ENCODE peak calls at places on chromosomes 16 and 17, in nine cellular contexts. One of them, this sample, is unnamed.

GRCh38 chr17:39239640-39240314 is 14.0 kb upstream of the STAC2 start:
- DNase-seq in AML-193: peak; percentile 28
- DNase-seq in cardiac muscle cell: peak; percentile 67
- DNase-seq in A549: peak; percentile 68
- DNase-seq in stimulated activated CD8-positive, alpha-beta memory T cell treated with anti-CD3 and anti-CD28 coated beads, Interleukin-4, amount 100 ng/mL, for 48 hours: peak; percentile 83
- DNase-seq in AG04449: no peak
- DNase-seq in PC-3: peak; percentile 54
- DNase-seq in HEK293T: peak; percentile 61
- DNase-seq in substantia nigra: no peak
- DNase-seq in this sample: peak; percentile 89

GRCh38 chr17:14361470-14361869 is 60.6 kb downstream of the HS3ST3B1 start:
- DNase-seq in substantia nigra: no peak
- DNase-seq in PC-3: no peak
- DNase-seq in HEK293T: no peak
- DNase-seq in AML-193: no peak
- DNase-seq in stimulated activated CD8-positive, alpha-beta memory T cell treated with anti-CD3 and anti-CD28 coated beads, Interleukin-4, amount 100 ng/mL, for 48 hours: no peak
- DNase-seq in AG04449: no peak
- DNase-seq in cardiac muscle cell: no peak
- DNase-seq in A549: no peak
- DNase-seq in this sample: no peak

GRCh38 chr17:81527591-81528383 is at the start of gene FSCN2:
- DNase-seq in substantia nigra: no peak
- DNase-seq in HEK293T: no peak
- DNase-seq in PC-3: peak; percentile 45
- DNase-seq in stimulated activated CD8-positive, alpha-beta memory T cell treated with anti-CD3 and anti-CD28 coated beads, Interleukin-4, amount 100 ng/mL, for 48 hours: no peak
- DNase-seq in cardiac muscle cell: no peak
- DNase-seq in AG04449: no peak
- DNase-seq in AML-193: no peak
- DNase-seq in A549: no peak
- DNase-seq in this sample: no peak

GRCh38 chr16:66984902-66985311 is 3.5 kb upstream of the CES4A start:
- DNase-seq in A549: no peak
- DNase-seq in HEK293T: no peak
- DNase-seq in substantia nigra: no peak
- DNase-seq in PC-3: no peak
- DNase-seq in AG04449: no peak
- DNase-seq in stimulated activated CD8-positive, alpha-beta memory T cell treated with anti-CD3 and anti-CD28 coated beads, Interleukin-4, amount 100 ng/mL, for 48 hours: peak; percentile 81
- DNase-seq in AML-193: no peak
- DNase-seq in cardiac muscle cell: no peak
- DNase-seq in this sample: no peak

GRCh38 chr16:85461814-85462404 is 151.2 kb upstream of the GSE1 start:
- DNase-seq in A549: no peak
- DNase-seq in HEK293T: peak; percentile 60
- DNase-seq in cardiac muscle cell: peak; percentile 95
- DNase-seq in substantia nigra: no peak
- DNase-seq in AG04449: no peak
- DNase-seq in AML-193: no peak
- DNase-seq in PC-3: no peak
- DNase-seq in stimulated activated CD8-positive, alpha-beta memory T cell treated with anti-CD3 and anti-CD28 coated beads, Interleukin-4, amount 100 ng/mL, for 48 hours: no peak
- DNase-seq in this sample: no peak

GRCh38 chr16:84323626-84324025 is 28.9 kb downstream of the WFDC1 start:
- DNase-seq in AG04449: no peak
- DNase-seq in cardiac muscle cell: no peak
- DNase-seq in A549: no peak
- DNase-seq in stimulated activated CD8-positive, alpha-beta memory T cell treated with anti-CD3 and anti-CD28 coated beads, Interleukin-4, amount 100 ng/mL, for 48 hours: no peak
- DNase-seq in AML-193: no peak
- DNase-seq in PC-3: no peak
- DNase-seq in substantia nigra: no peak
- DNase-seq in HEK293T: no peak
- DNase-seq in this sample: no peak

GRCh38 chr17:28865946-28866752 is 11.3 kb downstream of the ERAL1 start:
- DNase-seq in A549: no peak
- DNase-seq in substantia nigra: no peak
- DNase-seq in AML-193: peak; percentile 13
- DNase-seq in HEK293T: no peak
- DNase-seq in cardiac muscle cell: no peak
- DNase-seq in stimulated activated CD8-positive, alpha-beta memory T cell treated with anti-CD3 and anti-CD28 coated beads, Interleukin-4, amount 100 ng/mL, for 48 hours: no peak
- DNase-seq in AG04449: no peak
- DNase-seq in PC-3: no peak
- DNase-seq in this sample: peak; percentile 56

GRCh38 chr17:81824595-81824994 is 8.5 kb downstream of the MCRIP1 start:
- DNase-seq in A549: no peak
- DNase-seq in substantia nigra: no peak
- DNase-seq in AG04449: no peak
- DNase-seq in stimulated activated CD8-positive, alpha-beta memory T cell treated with anti-CD3 and anti-CD28 coated beads, Interleukin-4, amount 100 ng/mL, for 48 hours: no peak
- DNase-seq in cardiac muscle cell: no peak
- DNase-seq in PC-3: no peak
- DNase-seq in HEK293T: no peak
- DNase-seq in AML-193: no peak
- DNase-seq in this sample: no peak

GRCh38 chr17:4895121-4895520 is 4.2 kb upstream of the C17orf107 start:
- DNase-seq in AG04449: no peak
- DNase-seq in PC-3: no peak
- DNase-seq in stimulated activated CD8-positive, alpha-beta memory T cell treated with anti-CD3 and anti-CD28 coated beads, Interleukin-4, amount 100 ng/mL, for 48 hours: no peak
- DNase-seq in AML-193: no peak
- DNase-seq in substantia nigra: no peak
- DNase-seq in cardiac muscle cell: no peak
- DNase-seq in HEK293T: no peak
- DNase-seq in A549: no peak
- DNase-seq in this sample: no peak

GRCh38 chr17:49859991-49860953 is 12.4 kb upstream of the TAC4 start:
- DNase-seq in A549: no peak
- DNase-seq in HEK293T: no peak
- DNase-seq in PC-3: peak; percentile 28
- DNase-seq in cardiac muscle cell: no peak
- DNase-seq in stimulated activated CD8-positive, alpha-beta memory T cell treated with anti-CD3 and anti-CD28 coated beads, Interleukin-4, amount 100 ng/mL, for 48 hours: no peak
- DNase-seq in substantia nigra: no peak
- DNase-seq in AG04449: no peak
- DNase-seq in AML-193: no peak
- DNase-seq in this sample: no peak

GRCh38 chr16:72961115-72961832 is 86.7 kb downstream of the ZFHX3 start:
- DNase-seq in AG04449: no peak
- DNase-seq in substantia nigra: no peak
- DNase-seq in PC-3: peak; percentile 25
- DNase-seq in AML-193: no peak
- DNase-seq in HEK293T: no peak
- DNase-seq in A549: peak; percentile 32
- DNase-seq in cardiac muscle cell: no peak
- DNase-seq in stimulated activated CD8-positive, alpha-beta memory T cell treated with anti-CD3 and anti-CD28 coated beads, Interleukin-4, amount 100 ng/mL, for 48 hours: no peak
- DNase-seq in this sample: no peak

GRCh38 chr17:68954146-68954971 is 833 bp downstream of the ABCA8 start:
- DNase-seq in AG04449: peak; percentile 34
- DNase-seq in cardiac muscle cell: no peak
- DNase-seq in stimulated activated CD8-positive, alpha-beta memory T cell treated with anti-CD3 and anti-CD28 coated beads, Interleukin-4, amount 100 ng/mL, for 48 hours: no peak
- DNase-seq in A549: no peak
- DNase-seq in PC-3: peak; percentile 9
- DNase-seq in AML-193: no peak
- DNase-seq in HEK293T: no peak
- DNase-seq in substantia nigra: no peak
- DNase-seq in this sample: no peak

GRCh38 chr16:35564889-35565288 is 2105.5 kb downstream of the TP53TG3F start:
- DNase-seq in PC-3: no peak
- DNase-seq in HEK293T: no peak
- DNase-seq in AML-193: no peak
- DNase-seq in AG04449: no peak
- DNase-seq in stimulated activated CD8-positive, alpha-beta memory T cell treated with anti-CD3 and anti-CD28 coated beads, Interleukin-4, amount 100 ng/mL, for 48 hours: no peak
- DNase-seq in A549: no peak
- DNase-seq in cardiac muscle cell: no peak
- DNase-seq in substantia nigra: no peak
- DNase-seq in this sample: no peak

GRCh38 chr16:4767872-4768548 is 1.0 kb upstream of the ZNF500 start:
- DNase-seq in substantia nigra: no peak
- DNase-seq in PC-3: no peak
- DNase-seq in AML-193: peak; percentile 3
- DNase-seq in A549: no peak
- DNase-seq in HEK293T: no peak
- DNase-seq in AG04449: no peak
- DNase-seq in stimulated activated CD8-positive, alpha-beta memory T cell treated with anti-CD3 and anti-CD28 coated beads, Interleukin-4, amount 100 ng/mL, for 48 hours: no peak
- DNase-seq in cardiac muscle cell: no peak
- DNase-seq in this sample: peak; percentile 41

GRCh38 chr16:13780406-13780805 is 139.5 kb upstream of the ERCC4 start:
- DNase-seq in AG04449: no peak
- DNase-seq in HEK293T: no peak
- DNase-seq in substantia nigra: no peak
- DNase-seq in stimulated activated CD8-positive, alpha-beta memory T cell treated with anti-CD3 and anti-CD28 coated beads, Interleukin-4, amount 100 ng/mL, for 48 hours: no peak
- DNase-seq in cardiac muscle cell: no peak
- DNase-seq in AML-193: no peak
- DNase-seq in PC-3: no peak
- DNase-seq in A549: no peak
- DNase-seq in this sample: no peak

GRCh38 chr17:77736207-77736600 is 222.3 kb upstream of the TNRC6C start:
- DNase-seq in A549: no peak
- DNase-seq in AG04449: no peak
- DNase-seq in cardiac muscle cell: peak; percentile 42
- DNase-seq in PC-3: no peak
- DNase-seq in substantia nigra: no peak
- DNase-seq in stimulated activated CD8-positive, alpha-beta memory T cell treated with anti-CD3 and anti-CD28 coated beads, Interleukin-4, amount 100 ng/mL, for 48 hours: peak; percentile 15
- DNase-seq in AML-193: no peak
- DNase-seq in HEK293T: no peak
- DNase-seq in this sample: no peak

GRCh38 chr17:14604920-14605599 is 304.2 kb downstream of the HS3ST3B1 start:
- DNase-seq in AG04449: no peak
- DNase-seq in stimulated activated CD8-positive, alpha-beta memory T cell treated with anti-CD3 and anti-CD28 coated beads, Interleukin-4, amount 100 ng/mL, for 48 hours: no peak
- DNase-seq in PC-3: no peak
- DNase-seq in HEK293T: no peak
- DNase-seq in A549: no peak
- DNase-seq in substantia nigra: no peak
- DNase-seq in cardiac muscle cell: no peak
- DNase-seq in AML-193: peak; percentile 87
- DNase-seq in this sample: peak; percentile 59

GRCh38 chr16:56984639-56985038 is 4.7 kb upstream of the NLRC5 start:
- DNase-seq in stimulated activated CD8-positive, alpha-beta memory T cell treated with anti-CD3 and anti-CD28 coated beads, Interleukin-4, amount 100 ng/mL, for 48 hours: no peak
- DNase-seq in cardiac muscle cell: no peak
- DNase-seq in substantia nigra: no peak
- DNase-seq in A549: no peak
- DNase-seq in AML-193: no peak
- DNase-seq in AG04449: no peak
- DNase-seq in HEK293T: no peak
- DNase-seq in PC-3: no peak
- DNase-seq in this sample: no peak

GRCh38 chr17:17888821-17889220 is 52.0 kb upstream of the SREBF1 start:
- DNase-seq in HEK293T: no peak
- DNase-seq in PC-3: no peak
- DNase-seq in AML-193: no peak
- DNase-seq in AG04449: no peak
- DNase-seq in substantia nigra: no peak
- DNase-seq in A549: peak; percentile 44
- DNase-seq in stimulated activated CD8-positive, alpha-beta memory T cell treated with anti-CD3 and anti-CD28 coated beads, Interleukin-4, amount 100 ng/mL, for 48 hours: no peak
- DNase-seq in cardiac muscle cell: no peak
- DNase-seq in this sample: no peak

GRCh38 chr16:52581530-52581929 is 34.6 kb upstream of the TOX3 start:
- DNase-seq in PC-3: no peak
- DNase-seq in A549: no peak
- DNase-seq in cardiac muscle cell: no peak
- DNase-seq in HEK293T: peak; percentile 9
- DNase-seq in AG04449: no peak
- DNase-seq in AML-193: no peak
- DNase-seq in substantia nigra: no peak
- DNase-seq in stimulated activated CD8-positive, alpha-beta memory T cell treated with anti-CD3 and anti-CD28 coated beads, Interleukin-4, amount 100 ng/mL, for 48 hours: no peak
- DNase-seq in this sample: no peak

GRCh38 chr16:58031016-58031800 is 5.7 kb downstream of the MMP15 start:
- DNase-seq in HEK293T: no peak
- DNase-seq in AML-193: no peak
- DNase-seq in stimulated activated CD8-positive, alpha-beta memory T cell treated with anti-CD3 and anti-CD28 coated beads, Interleukin-4, amount 100 ng/mL, for 48 hours: no peak
- DNase-seq in AG04449: no peak
- DNase-seq in substantia nigra: no peak
- DNase-seq in PC-3: no peak
- DNase-seq in cardiac muscle cell: no peak
- DNase-seq in A549: no peak
- DNase-seq in this sample: no peak

GRCh38 chr16:13923703-13924298 is 3.8 kb downstream of the ERCC4 start:
- DNase-seq in substantia nigra: no peak
- DNase-seq in AG04449: no peak
- DNase-seq in cardiac muscle cell: peak; percentile 55
- DNase-seq in PC-3: peak; percentile 69
- DNase-seq in A549: peak; percentile 36
- DNase-seq in HEK293T: peak; percentile 40
- DNase-seq in stimulated activated CD8-positive, alpha-beta memory T cell treated with anti-CD3 and anti-CD28 coated beads, Interleukin-4, amount 100 ng/mL, for 48 hours: no peak
- DNase-seq in AML-193: peak; percentile 79
- DNase-seq in this sample: peak; percentile 78

GRCh38 chr16:3825103-3825502 is 55.4 kb downstream of the CREBBP start:
- DNase-seq in PC-3: peak; percentile 56
- DNase-seq in cardiac muscle cell: no peak
- DNase-seq in substantia nigra: no peak
- DNase-seq in HEK293T: no peak
- DNase-seq in A549: no peak
- DNase-seq in AML-193: no peak
- DNase-seq in stimulated activated CD8-positive, alpha-beta memory T cell treated with anti-CD3 and anti-CD28 coated beads, Interleukin-4, amount 100 ng/mL, for 48 hours: no peak
- DNase-seq in AG04449: peak; percentile 45
- DNase-seq in this sample: no peak

GRCh38 chr17:76004750-76005262 is 4.2 kb downstream of the CDK3 start:
- DNase-seq in cardiac muscle cell: no peak
- DNase-seq in AG04449: no peak
- DNase-seq in A549: no peak
- DNase-seq in AML-193: no peak
- DNase-seq in substantia nigra: no peak
- DNase-seq in HEK293T: no peak
- DNase-seq in stimulated activated CD8-positive, alpha-beta memory T cell treated with anti-CD3 and anti-CD28 coated beads, Interleukin-4, amount 100 ng/mL, for 48 hours: no peak
- DNase-seq in PC-3: no peak
- DNase-seq in this sample: no peak

GRCh38 chr16:87945351-87946042 is 5.7 kb upstream of the BANP start:
- DNase-seq in PC-3: peak; percentile 93
- DNase-seq in A549: no peak
- DNase-seq in AG04449: no peak
- DNase-seq in substantia nigra: peak; percentile 19
- DNase-seq in cardiac muscle cell: peak; percentile 42
- DNase-seq in HEK293T: no peak
- DNase-seq in AML-193: no peak
- DNase-seq in stimulated activated CD8-positive, alpha-beta memory T cell treated with anti-CD3 and anti-CD28 coated beads, Interleukin-4, amount 100 ng/mL, for 48 hours: no peak
- DNase-seq in this sample: peak; percentile 38

GRCh38 chr16:3579776-3580175 is 2.6 kb upstream of the NLRC3 start:
- DNase-seq in cardiac muscle cell: no peak
- DNase-seq in stimulated activated CD8-positive, alpha-beta memory T cell treated with anti-CD3 and anti-CD28 coated beads, Interleukin-4, amount 100 ng/mL, for 48 hours: no peak
- DNase-seq in substantia nigra: no peak
- DNase-seq in AG04449: no peak
- DNase-seq in HEK293T: no peak
- DNase-seq in PC-3: no peak
- DNase-seq in AML-193: no peak
- DNase-seq in A549: no peak
- DNase-seq in this sample: no peak

GRCh38 chr16:12186774-12187335 is 210.3 kb downstream of the SNX29 start:
- DNase-seq in stimulated activated CD8-positive, alpha-beta memory T cell treated with anti-CD3 and anti-CD28 coated beads, Interleukin-4, amount 100 ng/mL, for 48 hours: no peak
- DNase-seq in AG04449: no peak
- DNase-seq in substantia nigra: no peak
- DNase-seq in AML-193: no peak
- DNase-seq in cardiac muscle cell: no peak
- DNase-seq in HEK293T: no peak
- DNase-seq in PC-3: peak; percentile 62
- DNase-seq in A549: no peak
- DNase-seq in this sample: no peak

GRCh38 chr17:31052187-31052889 is 42.4 kb upstream of the NF1 start:
- DNase-seq in stimulated activated CD8-positive, alpha-beta memory T cell treated with anti-CD3 and anti-CD28 coated beads, Interleukin-4, amount 100 ng/mL, for 48 hours: no peak
- DNase-seq in HEK293T: no peak
- DNase-seq in AG04449: peak; percentile 85
- DNase-seq in AML-193: peak; percentile 38
- DNase-seq in PC-3: peak; percentile 76
- DNase-seq in cardiac muscle cell: no peak
- DNase-seq in A549: no peak
- DNase-seq in substantia nigra: no peak
- DNase-seq in this sample: no peak

GRCh38 chr16:8936421-8936820 is 27.3 kb downstream of the USP7 start:
- DNase-seq in AG04449: no peak
- DNase-seq in stimulated activated CD8-positive, alpha-beta memory T cell treated with anti-CD3 and anti-CD28 coated beads, Interleukin-4, amount 100 ng/mL, for 48 hours: peak; percentile 84
- DNase-seq in cardiac muscle cell: no peak
- DNase-seq in substantia nigra: no peak
- DNase-seq in A549: peak; percentile 69
- DNase-seq in HEK293T: peak; percentile 65
- DNase-seq in AML-193: peak; percentile 13
- DNase-seq in PC-3: peak; percentile 71
- DNase-seq in this sample: peak; percentile 66

GRCh38 chr17:27420211-27420950 is 35.9 kb upstream of the KSR1 start:
- DNase-seq in A549: no peak
- DNase-seq in cardiac muscle cell: no peak
- DNase-seq in PC-3: no peak
- DNase-seq in substantia nigra: no peak
- DNase-seq in HEK293T: no peak
- DNase-seq in AML-193: no peak
- DNase-seq in AG04449: no peak
- DNase-seq in stimulated activated CD8-positive, alpha-beta memory T cell treated with anti-CD3 and anti-CD28 coated beads, Interleukin-4, amount 100 ng/mL, for 48 hours: no peak
- DNase-seq in this sample: no peak

GRCh38 chr17:34780438-34780837 is 180.8 kb downstream of the CCT6B start:
- DNase-seq in A549: no peak
- DNase-seq in AML-193: no peak
- DNase-seq in stimulated activated CD8-positive, alpha-beta memory T cell treated with anti-CD3 and anti-CD28 coated beads, Interleukin-4, amount 100 ng/mL, for 48 hours: no peak
- DNase-seq in cardiac muscle cell: no peak
- DNase-seq in substantia nigra: no peak
- DNase-seq in AG04449: no peak
- DNase-seq in PC-3: no peak
- DNase-seq in HEK293T: no peak
- DNase-seq in this sample: no peak

This sample was measured in OCI-LY7.